ENCODE peak calls at places on chromosomes 11 and 22, in seven cellular contexts. O, C, F, H, Q, Y and W are unnamed samples.

GRCh38 chr11:66080055-66080817 is 10.2 kb downstream of the PACS1 start:
- DNase-seq in Q (no peak), C (peak), Y (peak), F (peak), O (peak), H (peak), W (no peak)

GRCh38 chr11:26017903-26018750 is 313.8 kb upstream of the ANO3 start:
- DNase-seq in O (no peak), Q (no peak), Y (no peak), F (no peak), H (no peak), C (no peak), W (no peak)

GRCh38 chr11:65354265-65355012 is at the start of gene TIGD3:
- DNase-seq in Y (peak), O (peak), Q (peak), H (peak), C (peak), F (peak), W (peak)

GRCh38 chr11:19767691-19768151 is 55.1 kb downstream of the NAV2 start:
- DNase-seq in H (no peak), Q (no peak), F (no peak), O (no peak), C (no peak), Y (no peak), W (no peak)

GRCh38 chr11:79174045-79175008 is 266.5 kb downstream of the TENM4 start:
- DNase-seq in Q (no peak), Y (no peak), C (no peak), O (peak), F (no peak), H (no peak), W (no peak)

GRCh38 chr11:44539971-44540370 is 25.5 kb upstream of the CD82 start:
- DNase-seq in F (no peak), Q (no peak), H (no peak), Y (no peak), C (no peak), O (no peak), W (no peak)

GRCh38 chr11:78327945-78328344 is 89.7 kb downstream of the GAB2 start:
- DNase-seq in H (no peak), F (no peak), Q (no peak), O (no peak), C (no peak), Y (no peak), W (no peak)

GRCh38 chr11:35918716-35919115 is 25.1 kb upstream of the LDLRAD3 start:
- DNase-seq in C (no peak), H (no peak), F (no peak), Y (no peak), Q (no peak), O (no peak), W (no peak)

GRCh38 chr11:101448881-101449442 is 134.8 kb downstream of the TRPC6 start:
- DNase-seq in H (no peak), Q (no peak), O (no peak), C (no peak), F (no peak), Y (no peak), W (no peak)

GRCh38 chr11:56911312-56911711 is 77.4 kb upstream of the OR5AK2 start:
- DNase-seq in C (no peak), F (no peak), Y (no peak), H (no peak), O (no peak), Q (no peak), W (no peak)

GRCh38 chr11:75557649-75558494 is 4.2 kb upstream of the SERPINH1 start:
- DNase-seq in Y (no peak), O (peak), H (no peak), Q (no peak), C (no peak), F (peak), W (no peak)

GRCh38 chr11:20671856-20672546 is 2.6 kb downstream of the NELL1 start:
- DNase-seq in Y (peak), Q (no peak), O (no peak), H (peak), C (peak), F (no peak), W (no peak)

GRCh38 chr22:45428391-45429385 is 15.2 kb downstream of the RIBC2 start:
- DNase-seq in C (no peak), H (no peak), F (no peak), Y (no peak), Q (no peak), O (no peak), W (no peak)

GRCh38 chr22:38203855-38204497 is 2.2 kb downstream of the MAFF start:
- DNase-seq in C (no peak), Y (no peak), Q (no peak), H (no peak), F (no peak), O (peak), W (no peak)

GRCh38 chr11:49208006-49208721 is at the start of gene FOLH1:
- DNase-seq in Q (no peak), H (no peak), Y (no peak), C (peak), O (no peak), F (peak), W (no peak)

GRCh38 chr11:3035333-3035732 is 21.9 kb downstream of the CARS1 start:
- DNase-seq in O (no peak), Y (no peak), Q (no peak), F (no peak), H (no peak), C (no peak), W (no peak)

GRCh38 chr11:63212742-63213141 is 30.7 kb downstream of the SLC22A25 start:
- DNase-seq in Q (no peak), O (no peak), H (peak), Y (peak), C (peak), F (peak), W (no peak)

GRCh38 chr11:61691378-61692156 is 11.4 kb downstream of the DAGLA start:
- DNase-seq in F (no peak), Q (no peak), H (no peak), O (no peak), Y (no peak), C (no peak), W (no peak)

GRCh38 chr11:22337571-22338464 is at the start of gene SLC17A6:
- DNase-seq in Q (no peak), H (no peak), C (no peak), F (peak), O (peak), Y (peak), W (no peak)

GRCh38 chr11:45532552-45532951 is 132.9 kb downstream of the CHST1 start:
- DNase-seq in Y (no peak), H (no peak), Q (no peak), C (no peak), O (no peak), F (no peak), W (no peak)

GRCh38 chr11:41659990-41660389 is 200.5 kb upstream of the LRRC4C start:
- DNase-seq in Y (no peak), O (no peak), C (no peak), Q (no peak), H (no peak), F (no peak), W (no peak)

GRCh38 chr11:95596011-95596489 is 193.5 kb downstream of the FAM76B start:
- DNase-seq in O (peak), C (no peak), Q (no peak), H (no peak), F (no peak), Y (no peak), W (no peak)

GRCh38 chr11:60924906-60925684 is 835 bp downstream of the TMEM132A start:
- DNase-seq in C (no peak), H (no peak), F (no peak), O (no peak), Q (no peak), Y (no peak), W (no peak)

GRCh38 chr11:64786308-64786707 is 8.0 kb upstream of the SF1 start:
- DNase-seq in O (no peak), H (no peak), Q (no peak), Y (no peak), F (no peak), C (no peak), W (no peak)

GRCh38 chr11:61415381-61415780 is 14.4 kb downstream of the CPSF7 start:
- DNase-seq in Y (no peak), F (no peak), O (no peak), H (no peak), Q (no peak), C (no peak), W (no peak)

GRCh38 chr11:110908401-110909106 is 196.3 kb upstream of the ARHGAP20 start:
- DNase-seq in Q (no peak), H (no peak), F (no peak), Y (no peak), O (peak), C (no peak), W (no peak)

DNA sequence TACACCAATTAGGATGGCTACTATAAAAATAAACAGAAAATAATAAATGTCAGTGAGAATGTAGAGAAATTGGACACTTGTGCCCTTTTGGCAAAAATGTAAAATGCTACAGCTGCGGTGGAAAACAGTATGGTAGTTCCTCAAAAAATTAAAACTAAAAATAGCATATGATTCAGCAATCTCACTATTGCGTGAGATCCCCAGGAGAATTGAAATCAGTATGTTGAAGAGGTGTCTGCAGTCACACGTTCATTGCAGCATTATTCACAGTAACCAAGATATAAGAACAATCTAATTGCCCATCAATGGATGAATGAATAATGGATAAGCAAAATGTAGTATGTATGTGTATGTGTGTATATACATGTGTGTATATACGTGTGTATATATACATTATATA is 6.8 kb downstream of the OR52N2 start:
- DNase-seq in Y (no peak), Q (no peak), F (no peak), C (no peak), O (no peak), H (no peak), W (no peak)
- TF ChIP-seq CEBPB in Y (no peak), Q (no peak), F (peak), C (no peak), O (no peak), H (no peak), W (no peak)

DNA sequence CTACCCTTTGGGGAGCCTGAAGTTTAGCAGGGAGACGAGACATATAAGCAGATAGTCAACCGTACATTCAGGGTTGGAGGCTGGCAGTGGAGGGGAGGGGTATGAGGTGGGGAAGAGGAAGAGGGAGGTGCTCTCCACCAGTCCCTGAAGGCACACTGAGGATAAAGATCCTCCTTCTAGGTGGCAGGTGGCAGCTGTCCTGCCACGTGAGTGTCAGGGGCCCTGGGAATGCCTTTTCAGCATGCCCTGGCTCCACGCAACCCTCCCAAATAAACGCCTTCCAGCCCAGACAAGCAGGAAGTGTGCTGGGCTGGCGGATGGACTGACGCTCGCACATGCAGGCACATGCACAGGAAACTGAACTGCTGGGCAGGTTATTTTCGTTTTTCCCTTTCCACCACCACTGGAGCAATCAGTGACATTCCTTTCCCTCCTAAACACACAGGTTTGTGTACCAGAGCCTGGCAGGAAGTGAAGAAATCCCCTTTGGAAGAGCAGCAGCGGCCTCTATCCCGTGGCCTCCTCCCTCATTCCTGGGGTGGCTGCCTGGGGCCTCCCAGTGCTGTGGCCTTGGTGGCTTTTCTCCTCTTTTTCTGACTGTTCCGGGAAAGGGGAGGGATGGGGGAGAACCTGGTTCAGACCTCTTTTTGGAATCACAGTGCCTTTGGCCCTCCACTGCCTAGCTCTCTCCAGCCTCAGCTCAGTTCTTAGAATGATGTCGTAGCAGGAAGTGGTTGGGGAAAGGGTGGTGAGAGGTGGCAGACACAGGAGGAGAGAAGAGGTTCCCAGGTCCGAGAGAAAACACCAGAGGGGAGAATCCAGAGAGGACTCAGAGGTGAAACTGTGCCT is 157.0 kb upstream of the TIMP3 start:
- DNase-seq in O (peak), F (no peak), Y (peak), Q (no peak), H (no peak), C (no peak), W (no peak)
- TF ChIP-seq CEBPB in O (no peak), F (no peak), Y (peak), Q (no peak), H (no peak), C (no peak), W (no peak)

GRCh38 chr11:134242376-134242775 is 10.8 kb downstream of the THYN1 start:
- DNase-seq in C (no peak), F (no peak), Y (no peak), H (no peak), Q (no peak), O (no peak), W (no peak)
- TF ChIP-seq CEBPB in C (no peak), F (no peak), Y (no peak), H (no peak), Q (no peak), O (no peak), W (no peak)

GRCh38 chr11:10558288-10558687 is 10.2 kb downstream of the LYVE1 start:
- DNase-seq in F (no peak), O (no peak), H (no peak), Y (no peak), Q (no peak), C (no peak), W (no peak)
- TF ChIP-seq CEBPB in F (no peak), O (no peak), H (no peak), Y (no peak), Q (no peak), C (no peak), W (no peak)

GRCh38 chr22:25969286-25969685 is 200.0 kb upstream of the SEZ6L start:
- DNase-seq in H (no peak), O (no peak), C (no peak), F (no peak), Q (no peak), Y (no peak), W (no peak)

GRCh38 chr22:25969901-25970300 is 199.4 kb upstream of the SEZ6L start:
- DNase-seq in Y (no peak), H (no peak), C (no peak), F (no peak), O (no peak), Q (no peak), W (no peak)

GRCh38 chr22:25972397-25972796 is 196.9 kb upstream of the SEZ6L start:
- DNase-seq in H (no peak), Q (no peak), Y (no peak), F (no peak), O (no peak), C (no peak), W (no peak)

GRCh38 chr22:25970348-25970995 is 198.8 kb upstream of the SEZ6L start:
- DNase-seq in O (no peak), H (no peak), Y (no peak), F (no peak), C (no peak), Q (peak), W (no peak)

GRCh38 chr22:25970996-25971811 is 198.1 kb upstream of the SEZ6L start:
- DNase-seq in Y (no peak), C (no peak), Q (peak), H (no peak), F (no peak), O (no peak), W (peak)
- TF ChIP-seq CEBPB in Y (no peak), C (no peak), Q (peak), H (no peak), F (no peak), O (no peak), W (no peak)

GRCh38 chr22:43862074-43862881 is at the start of gene SULT4A1:
- DNase-seq in O (peak), C (no peak), Y (no peak), F (peak), Q (no peak), H (peak), W (no peak)

GRCh38 chr22:43862882-43863202 is 529 bp upstream of the SULT4A1 start:
- DNase-seq in Q (no peak), C (no peak), H (no peak), F (no peak), O (no peak), Y (no peak), W (no peak)

GRCh38 chr22:43869799-43870198 is 7.5 kb upstream of the SULT4A1 start:
- DNase-seq in Y (no peak), Q (no peak), O (no peak), C (no peak), H (no peak), F (no peak), W (no peak)

DNA sequence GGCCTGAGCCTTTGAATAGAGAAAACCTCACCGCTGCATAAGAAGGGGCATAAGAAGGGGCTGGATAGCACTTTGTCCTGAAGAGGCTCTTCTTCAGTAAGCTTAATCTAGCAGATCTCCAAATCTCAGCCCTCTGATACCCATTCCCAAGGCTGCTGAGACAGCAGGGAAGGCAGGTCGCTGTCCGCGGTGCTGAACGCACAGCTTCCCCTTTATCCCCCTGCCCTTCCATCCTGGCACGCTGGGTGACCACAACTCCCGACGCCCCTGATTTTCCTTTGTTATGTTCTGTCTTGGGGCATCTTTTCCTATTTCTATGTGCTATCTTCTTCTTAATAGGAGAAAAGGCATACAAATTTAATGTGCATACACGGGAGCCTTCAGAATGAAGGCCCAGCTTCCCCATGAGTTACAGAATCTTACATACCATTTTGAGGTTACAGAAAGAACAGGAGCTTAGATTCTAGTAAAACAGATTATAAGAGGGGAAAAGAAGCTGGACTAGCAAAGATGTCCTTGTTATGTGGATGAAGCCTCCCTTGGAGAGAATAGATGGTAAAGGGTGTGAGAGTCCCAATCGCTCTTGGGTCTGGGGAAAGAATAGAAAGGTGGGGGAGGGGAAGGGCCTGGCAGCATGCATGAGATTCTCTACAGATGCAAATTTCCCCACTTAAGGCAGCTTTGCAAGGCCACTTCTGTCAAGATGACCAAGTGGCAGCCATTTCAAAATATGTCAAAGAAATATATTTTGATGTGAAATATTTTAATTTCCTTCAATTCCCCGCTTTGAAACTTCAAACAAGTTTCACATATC is 5.7 kb upstream of the SULT4A1 start:
- DNase-seq in F (peak), H (no peak), O (peak), C (peak), Y (no peak), Q (peak), W (no peak)
- TF ChIP-seq CEBPB in F (no peak), H (no peak), O (no peak), C (no peak), Y (no peak), Q (no peak), W (no peak)